ENCODE peak calls at places on chromosomes 6 and 20, in five cellular contexts. U is heart right ventricle, O is suprapubic skin, L is thyroid gland, Z is MM.1S. I is an unnamed sample.
A peak's percentile ranks its signal among the peaks of the same experiment; 100 is the strongest.

GRCh38 chr6:111220383-111221031 is 133.2 kb downstream of the SLC16A10 start:
- DNase-seq in U (no peak), O (no peak), L (no peak), Z (no peak), I (no peak)

GRCh38 chr20:62475027-62475818 is 572 bp downstream of the GATA5 start:
- DNase-seq in U (no peak), O (no peak), L (no peak), Z (no peak), I (no peak)

GRCh38 chr20:10651227-10651990 is 22.4 kb downstream of the JAG1 start:
- DNase-seq in U (no peak), O (peak; percentile 55), L (no peak), Z (no peak), I (no peak)

GRCh38 chr6:170134077-170135040 is 156.5 kb downstream of the DLL1 start:
- DNase-seq in U (peak; percentile 39), O (peak; percentile 49), L (no peak), Z (no peak), I (peak; percentile 71)

GRCh38 chr20:10498196-10498595 is 63.1 kb downstream of the SLX4IP start:
- DNase-seq in U (no peak), O (no peak), L (no peak), Z (no peak), I (no peak)

GRCh38 chr6:45419574-45420082 is 41.9 kb upstream of the SUPT3H start:
- DNase-seq in U (peak; percentile 47), O (peak; percentile 68), L (peak; percentile 62), Z (peak; percentile 90), I (peak; percentile 68)

GRCh38 chr6:165580139-165580538 is 82.9 kb downstream of the PDE10A start:
- DNase-seq in U (no peak), O (no peak), L (no peak), Z (no peak), I (no peak)

GRCh38 chr20:4053516-4053919 is 38.2 kb upstream of the RNF24 start:
- DNase-seq in U (no peak), O (no peak), L (no peak), Z (no peak), I (no peak)

GRCh38 chr6:136501081-136501480 is 49.1 kb downstream of the MAP7 start:
- DNase-seq in U (no peak), O (no peak), L (no peak), Z (no peak), I (no peak)

GRCh38 chr20:62768815-62769287 is 27.4 kb upstream of the MRGBP start:
- DNase-seq in U (peak; percentile 17), O (no peak), L (peak; percentile 81), Z (no peak), I (peak; percentile 40)

GRCh38 chr6:156866181-156866862 is 89.1 kb downstream of the ARID1B start:
- DNase-seq in U (no peak), O (no peak), L (peak; percentile 55), Z (peak; percentile 67), I (no peak)

GRCh38 chr6:118893095-118893881 is 664 bp upstream of the ASF1A start:
- DNase-seq in U (no peak), O (peak; percentile 61), L (peak; percentile 46), Z (peak; percentile 64), I (no peak)

GRCh38 chr20:45292343-45292742 is 14.3 kb upstream of the RBPJL start:
- DNase-seq in U (no peak), O (no peak), L (no peak), Z (no peak), I (no peak)

GRCh38 chr20:35303735-35304431 is 11.7 kb upstream of the FAM83C start:
- DNase-seq in U (peak; percentile 55), O (peak; percentile 89), L (peak; percentile 84), Z (peak; percentile 84), I (peak; percentile 80)

GRCh38 chr6:72246926-72247325 is 360.6 kb downstream of the RIMS1 start:
- DNase-seq in U (no peak), O (no peak), L (no peak), Z (no peak), I (no peak)

GRCh38 chr6:147651249-147652063 is 143.0 kb downstream of the SAMD5 start:
- DNase-seq in U (peak; percentile 28), O (no peak), L (peak; percentile 52), Z (no peak), I (peak; percentile 46)

GRCh38 chr6:163837681-163838431 is 423.3 kb downstream of the QKI start:
- DNase-seq in U (no peak), O (no peak), L (no peak), Z (no peak), I (no peak)

GRCh38 chr20:20216941-20217340 is 151.0 kb upstream of the INSM1 start:
- DNase-seq in U (no peak), O (no peak), L (no peak), Z (no peak), I (no peak)

GRCh38 chr20:33733654-33734576 is 2.1 kb downstream of the ZNF341 start:
- DNase-seq in U (no peak), O (no peak), L (no peak), Z (peak; percentile 29), I (no peak)

GRCh38 chr6:75431379-75431778 is 62.2 kb downstream of the FILIP1 start:
- DNase-seq in U (peak; percentile 23), O (no peak), L (no peak), Z (peak; percentile 72), I (peak; percentile 47)

I was measured in Right ventricle myocardium superior.